ENCODE peak calls at places on chromosomes 5 and 9, in five cellular contexts. U is stimulated activated effector memory CD8-positive, alpha-beta T cell treated with anti-CD3 and anti-CD28 coated beads, Interleukin-12 subunit alpha, Interleukin-12 subunit beta, amount 100 ng/mL, for 72 hours; G is activated naive CD4-positive, alpha-beta T cell; P is esophagus squamous epithelium; T is hypothalamus. Z is an unnamed sample.
A peak's percentile ranks its signal among the peaks of the same experiment; 100 is the strongest.

GRCh38 chr9:109010676-109011655 is 2.3 kb downstream of the CTNNAL1 start:
- DNase-seq in U (peak; percentile 12), G (no peak), P (no peak), T (no peak), Z (peak; percentile 86)

GRCh38 chr9:115456515-115456914 is 338.6 kb upstream of the TNC start:
- DNase-seq in U (no peak), G (no peak), P (no peak), T (no peak), Z (no peak)

GRCh38 chr9:14400658-14400995 is 86.7 kb upstream of the NFIB start:
- DNase-seq in U (no peak), G (no peak), P (no peak), T (peak; percentile 47), Z (peak; percentile 68)

GRCh38 chr9:133127340-133127981 is 6.4 kb upstream of the RALGDS start:
- DNase-seq in U (peak; percentile 46), G (no peak), P (no peak), T (no peak), Z (peak; percentile 95)

GRCh38 chr9:88960632-88961031 is 30.6 kb upstream of the S1PR3 start:
- DNase-seq in U (no peak), G (no peak), P (no peak), T (no peak), Z (no peak)

GRCh38 chr5:128303593-128303992 is 220.0 kb downstream of the SLC12A2 start:
- DNase-seq in U (no peak), G (no peak), P (no peak), T (no peak), Z (peak; percentile 80)

GRCh38 chr5:52906845-52907244 is 82.3 kb upstream of the ITGA2 start:
- DNase-seq in U (no peak), G (no peak), P (no peak), T (no peak), Z (no peak)

GRCh38 chr5:174693697-174694400 is 30.5 kb upstream of the MSX2 start:
- DNase-seq in U (no peak), G (no peak), P (no peak), T (no peak), Z (peak; percentile 5)

GRCh38 chr9:70856411-70856810 is 265.0 kb downstream of the TRPM3 start:
- DNase-seq in U (no peak), G (no peak), P (no peak), T (no peak), Z (no peak)

GRCh38 chr5:169142264-169142970 is 158.5 kb downstream of the SLIT3 start:
- DNase-seq in U (no peak), G (no peak), P (no peak), T (no peak), Z (no peak)

GRCh38 chr9:93086445-93087224 is 9.4 kb upstream of the CARD19 start:
- DNase-seq in U (no peak), G (no peak), P (no peak), T (no peak), Z (no peak)

GRCh38 chr9:117551171-117551570 is 136.3 kb upstream of the ASTN2 start:
- DNase-seq in U (no peak), G (no peak), P (no peak), T (no peak), Z (no peak)

GRCh38 chr5:1311443-1312055 is 16.7 kb upstream of the TERT start:
- DNase-seq in U (no peak), G (no peak), P (no peak), T (no peak), Z (no peak)

GRCh38 chr5:81450940-81451339 is 57.0 kb upstream of the ACOT12 start:
- DNase-seq in U (no peak), G (no peak), P (no peak), T (no peak), Z (peak; percentile 84)

GRCh38 chr5:44365351-44365750 is 23.9 kb downstream of the FGF10 start:
- DNase-seq in U (no peak), G (no peak), P (no peak), T (no peak), Z (peak; percentile 7)

GRCh38 chr5:98104454-98105188 is 668.8 kb upstream of the RGMB start:
- DNase-seq in U (no peak), G (no peak), P (no peak), T (no peak), Z (no peak)

GRCh38 chr9:137383453-137384115 is 39.4 kb downstream of the EXD3 start:
- DNase-seq in U (no peak), G (no peak), P (no peak), T (no peak), Z (no peak)

GRCh38 chr5:164504141-164504772 is 998.8 kb downstream of the MAT2B start:
- DNase-seq in U (no peak), G (no peak), P (no peak), T (no peak), Z (peak; percentile 41)

GRCh38 chr9:121902483-121903135 is 190.5 kb downstream of the TTLL11 start:
- DNase-seq in U (no peak), G (no peak), P (no peak), T (no peak), Z (peak; percentile 59)

GRCh38 chr5:14142202-14142855 is 813 bp upstream of the TRIO start:
- DNase-seq in U (no peak), G (no peak), P (no peak), T (no peak), Z (no peak)

GRCh38 chr9:135247174-135247930 is 159.9 kb downstream of the OLFM1 start:
- DNase-seq in U (no peak), G (no peak), P (no peak), T (no peak), Z (no peak)

GRCh38 chr9:28155671-28156070 is 582.4 kb upstream of the C9orf72 start:
- DNase-seq in U (no peak), G (no peak), P (no peak), T (no peak), Z (peak; percentile 45)

GRCh38 chr9:106588601-106589000 is 274.4 kb upstream of the ZNF462 start:
- DNase-seq in U (no peak), G (no peak), P (no peak), T (no peak), Z (peak; percentile 97)

GRCh38 chr9:124208571-124208970 is 49.2 kb upstream of the NEK6 start:
- DNase-seq in U (no peak), G (no peak), P (no peak), T (no peak), Z (no peak)

Z was measured in bronchial epithelial cell.